ENCODE peak calls at places on chromosomes 2 and 18, in six cellular contexts. One of them, this sample, is unnamed.

GRCh38 chr2:83695530-83695929 is 763.5 kb downstream of the SUCLG1 start:
- DNase-seq in kidney: no peak
- DNase-seq in tibial nerve: no peak
- DNase-seq in breast epithelium: no peak
- DNase-seq in PC-3: no peak
- DNase-seq in ovary: no peak
- DNase-seq in this sample: no peak

GRCh38 chr18:55981712-55982475 is 393.9 kb upstream of the TCF4 start:
- DNase-seq in kidney: no peak
- DNase-seq in tibial nerve: no peak
- DNase-seq in breast epithelium: no peak
- DNase-seq in PC-3: no peak
- DNase-seq in ovary: no peak
- DNase-seq in this sample: no peak

GRCh38 chr2:164014068-164014577 is 278.3 kb upstream of the FIGN start:
- DNase-seq in kidney: no peak
- DNase-seq in tibial nerve: no peak
- DNase-seq in breast epithelium: no peak
- DNase-seq in PC-3: no peak
- DNase-seq in ovary: no peak
- DNase-seq in this sample: no peak

GRCh38 chr2:9214866-9215265 is 8.3 kb downstream of the ASAP2 start:
- DNase-seq in kidney: no peak
- DNase-seq in tibial nerve: no peak
- DNase-seq in breast epithelium: no peak
- DNase-seq in PC-3: no peak
- DNase-seq in ovary: no peak
- DNase-seq in this sample: no peak

GRCh38 chr2:120348134-120349103 is 2.5 kb downstream of the INHBB start:
- DNase-seq in kidney: no peak
- DNase-seq in tibial nerve: no peak
- DNase-seq in breast epithelium: no peak
- DNase-seq in PC-3: peak
- DNase-seq in ovary: no peak
- DNase-seq in this sample: no peak

GRCh38 chr2:226185613-226186211 is 613.9 kb downstream of the IRS1 start:
- DNase-seq in kidney: no peak
- DNase-seq in tibial nerve: no peak
- DNase-seq in breast epithelium: no peak
- DNase-seq in PC-3: peak
- DNase-seq in ovary: no peak
- DNase-seq in this sample: peak

GRCh38 chr2:148530350-148530749 is 114.2 kb upstream of the EPC2 start:
- DNase-seq in kidney: no peak
- DNase-seq in tibial nerve: no peak
- DNase-seq in breast epithelium: no peak
- DNase-seq in PC-3: no peak
- DNase-seq in ovary: no peak
- DNase-seq in this sample: no peak

GRCh38 chr2:72629062-72629461 is 196.8 kb downstream of the EXOC6B start:
- DNase-seq in kidney: no peak
- DNase-seq in tibial nerve: no peak
- DNase-seq in breast epithelium: no peak
- DNase-seq in PC-3: no peak
- DNase-seq in ovary: no peak
- DNase-seq in this sample: no peak

GRCh38 chr2:68456198-68456597 is 10.9 kb downstream of the FBXO48 start:
- DNase-seq in kidney: no peak
- DNase-seq in tibial nerve: no peak
- DNase-seq in breast epithelium: no peak
- DNase-seq in PC-3: no peak
- DNase-seq in ovary: no peak
- DNase-seq in this sample: no peak

GRCh38 chr2:213034578-213034977 is 116.8 kb downstream of the IKZF2 start:
- DNase-seq in kidney: no peak
- DNase-seq in tibial nerve: no peak
- DNase-seq in breast epithelium: no peak
- DNase-seq in PC-3: no peak
- DNase-seq in ovary: no peak
- DNase-seq in this sample: no peak

GRCh38 chr2:7913956-7914355 is 767.9 kb upstream of the ID2 start:
- DNase-seq in kidney: no peak
- DNase-seq in tibial nerve: no peak
- DNase-seq in breast epithelium: no peak
- DNase-seq in PC-3: no peak
- DNase-seq in ovary: no peak
- DNase-seq in this sample: no peak

GRCh38 chr18:71529708-71530303 is 1014.3 kb downstream of the CBLN2 start:
- DNase-seq in kidney: no peak
- DNase-seq in tibial nerve: no peak
- DNase-seq in breast epithelium: no peak
- DNase-seq in PC-3: peak
- DNase-seq in ovary: no peak
- DNase-seq in this sample: no peak

GRCh38 chr2:172465417-172466334 is 38.3 kb downstream of the ITGA6 start:
- DNase-seq in kidney: no peak
- DNase-seq in tibial nerve: peak
- DNase-seq in breast epithelium: peak
- DNase-seq in PC-3: peak
- DNase-seq in ovary: peak
- DNase-seq in this sample: peak

GRCh38 chr18:79523221-79523737 is 127.5 kb downstream of the NFATC1 start:
- DNase-seq in kidney: peak
- DNase-seq in tibial nerve: no peak
- DNase-seq in breast epithelium: no peak
- DNase-seq in PC-3: no peak
- DNase-seq in ovary: no peak
- DNase-seq in this sample: no peak

GRCh38 chr2:75565523-75566449 is 5.0 kb upstream of the EVA1A start:
- DNase-seq in kidney: no peak
- DNase-seq in tibial nerve: no peak
- DNase-seq in breast epithelium: no peak
- DNase-seq in PC-3: no peak
- DNase-seq in ovary: no peak
- DNase-seq in this sample: no peak

GRCh38 chr2:26640331-26640745 is 828 bp downstream of the CIB4 start:
- DNase-seq in kidney: peak
- DNase-seq in tibial nerve: no peak
- DNase-seq in breast epithelium: no peak
- DNase-seq in PC-3: peak
- DNase-seq in ovary: no peak
- DNase-seq in this sample: peak

GRCh38 chr18:71673954-71674353 is 870.2 kb downstream of the CBLN2 start:
- DNase-seq in kidney: no peak
- DNase-seq in tibial nerve: no peak
- DNase-seq in breast epithelium: no peak
- DNase-seq in PC-3: no peak
- DNase-seq in ovary: no peak
- DNase-seq in this sample: no peak

GRCh38 chr18:45576906-45577305 is 38.4 kb upstream of the SLC14A2 start:
- DNase-seq in kidney: no peak
- DNase-seq in tibial nerve: no peak
- DNase-seq in breast epithelium: no peak
- DNase-seq in PC-3: no peak
- DNase-seq in ovary: no peak
- DNase-seq in this sample: no peak

GRCh38 chr2:64963719-64964118 is 25.5 kb upstream of the SLC1A4 start:
- DNase-seq in kidney: no peak
- DNase-seq in tibial nerve: no peak
- DNase-seq in breast epithelium: no peak
- DNase-seq in PC-3: no peak
- DNase-seq in ovary: no peak
- DNase-seq in this sample: no peak

GRCh38 chr2:211157211-211157610 is 600.8 kb downstream of the CPS1 start:
- DNase-seq in kidney: no peak
- DNase-seq in tibial nerve: no peak
- DNase-seq in breast epithelium: no peak
- DNase-seq in PC-3: peak
- DNase-seq in ovary: no peak
- DNase-seq in this sample: no peak

GRCh38 chr18:56545539-56545938 is 92.9 kb downstream of the TXNL1 start:
- DNase-seq in kidney: no peak
- DNase-seq in tibial nerve: no peak
- DNase-seq in breast epithelium: no peak
- DNase-seq in PC-3: no peak
- DNase-seq in ovary: no peak
- DNase-seq in this sample: no peak

GRCh38 chr2:229601936-229602335 is 112.4 kb downstream of the DNER start:
- DNase-seq in kidney: no peak
- DNase-seq in tibial nerve: no peak
- DNase-seq in breast epithelium: no peak
- DNase-seq in PC-3: peak
- DNase-seq in ovary: no peak
- DNase-seq in this sample: no peak

GRCh38 chr2:15968280-15969178 is 28.2 kb downstream of the MYCN start:
- DNase-seq in kidney: no peak
- DNase-seq in tibial nerve: no peak
- DNase-seq in breast epithelium: no peak
- DNase-seq in PC-3: no peak
- DNase-seq in ovary: no peak
- DNase-seq in this sample: no peak

GRCh38 chr2:113236367-113237159 is 42.2 kb downstream of the PAX8 start:
- DNase-seq in kidney: peak
- DNase-seq in tibial nerve: no peak
- DNase-seq in breast epithelium: no peak
- DNase-seq in PC-3: no peak
- DNase-seq in ovary: peak
- DNase-seq in this sample: no peak

GRCh38 chr2:136235451-136236418 is 117.8 kb upstream of the CXCR4 start:
- DNase-seq in kidney: no peak
- DNase-seq in tibial nerve: no peak
- DNase-seq in breast epithelium: peak
- DNase-seq in PC-3: peak
- DNase-seq in ovary: no peak
- DNase-seq in this sample: peak

GRCh38 chr2:46306320-46306719 is 9.1 kb downstream of the EPAS1 start:
- DNase-seq in kidney: no peak
- DNase-seq in tibial nerve: no peak
- DNase-seq in breast epithelium: no peak
- DNase-seq in PC-3: peak
- DNase-seq in ovary: no peak
- DNase-seq in this sample: peak

GRCh38 chr2:235689427-235689853 is 195.6 kb downstream of the AGAP1 start:
- DNase-seq in kidney: no peak
- DNase-seq in tibial nerve: no peak
- DNase-seq in breast epithelium: no peak
- DNase-seq in PC-3: no peak
- DNase-seq in ovary: no peak
- DNase-seq in this sample: no peak

GRCh38 chr2:96625571-96626552 is 12.2 kb downstream of the KANSL3 start:
- DNase-seq in kidney: no peak
- DNase-seq in tibial nerve: no peak
- DNase-seq in breast epithelium: no peak
- DNase-seq in PC-3: no peak
- DNase-seq in ovary: no peak
- DNase-seq in this sample: peak

GRCh38 chr18:49168970-49169619 is 218.3 kb upstream of the SMAD7 start:
- DNase-seq in kidney: no peak
- DNase-seq in tibial nerve: no peak
- DNase-seq in breast epithelium: no peak
- DNase-seq in PC-3: no peak
- DNase-seq in ovary: no peak
- DNase-seq in this sample: no peak
- TF ChIP-seq CTCF in kidney: peak
- TF ChIP-seq CTCF in tibial nerve: no peak
- TF ChIP-seq CTCF in breast epithelium: no peak
- TF ChIP-seq CTCF in PC-3: no peak
- TF ChIP-seq CTCF in ovary: no peak
- TF ChIP-seq CTCF in this sample: no peak

GRCh38 chr2:71071681-71072398 is 3.4 kb downstream of the NAGK start:
- DNase-seq in kidney: no peak
- DNase-seq in tibial nerve: no peak
- DNase-seq in breast epithelium: no peak
- DNase-seq in PC-3: peak
- DNase-seq in ovary: no peak
- DNase-seq in this sample: no peak

GRCh38 chr2:71074893-71075292 is 6.4 kb downstream of the NAGK start:
- DNase-seq in kidney: no peak
- DNase-seq in tibial nerve: no peak
- DNase-seq in breast epithelium: no peak
- DNase-seq in PC-3: no peak
- DNase-seq in ovary: no peak
- DNase-seq in this sample: no peak

GRCh38 chr2:71070294-71071025 is 2.0 kb downstream of the NAGK start:
- DNase-seq in kidney: no peak
- DNase-seq in tibial nerve: no peak
- DNase-seq in breast epithelium: no peak
- DNase-seq in PC-3: peak
- DNase-seq in ovary: no peak
- DNase-seq in this sample: no peak

GRCh38 chr2:71072492-71072891 is 4.0 kb downstream of the NAGK start:
- DNase-seq in kidney: no peak
- DNase-seq in tibial nerve: no peak
- DNase-seq in breast epithelium: no peak
- DNase-seq in PC-3: no peak
- DNase-seq in ovary: no peak
- DNase-seq in this sample: no peak

DNA sequence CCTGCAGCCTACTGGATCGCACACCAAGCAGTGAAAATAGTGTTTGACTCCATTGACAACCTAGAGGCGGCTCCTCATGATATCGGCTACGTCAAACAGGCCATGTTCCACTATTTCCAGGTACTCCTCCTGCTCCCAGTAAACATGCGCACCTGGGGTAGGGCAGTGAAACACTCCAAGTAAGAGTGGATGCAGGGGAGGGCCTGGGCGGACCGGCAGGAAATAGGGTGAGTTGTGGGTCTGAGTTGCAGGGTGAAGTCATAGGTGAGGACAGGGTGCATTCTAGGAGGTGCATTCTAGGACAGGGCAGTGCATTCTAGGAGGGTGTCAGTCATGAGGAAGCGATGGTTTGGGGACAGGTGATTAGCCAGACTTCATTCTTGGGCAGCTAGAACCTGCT is 5.0 kb downstream of the NAGK start:
- DNase-seq in kidney: no peak
- DNase-seq in tibial nerve: no peak
- DNase-seq in breast epithelium: no peak
- DNase-seq in PC-3: no peak
- DNase-seq in ovary: no peak
- DNase-seq in this sample: no peak
- H3K27ac ChIP-seq in kidney: no peak
- H3K27ac ChIP-seq in tibial nerve: no peak
- H3K27ac ChIP-seq in breast epithelium: no peak
- H3K27ac ChIP-seq in PC-3: no peak
- H3K27ac ChIP-seq in ovary: no peak
- H3K27ac ChIP-seq in this sample: no peak

GRCh38 chr2:234669611-234670010 is 172.7 kb upstream of the ARL4C start:
- DNase-seq in kidney: no peak
- DNase-seq in tibial nerve: no peak
- DNase-seq in breast epithelium: no peak
- DNase-seq in PC-3: no peak
- DNase-seq in ovary: no peak
- DNase-seq in this sample: no peak
- TF ChIP-seq CTCF in kidney: peak
- TF ChIP-seq CTCF in tibial nerve: no peak
- TF ChIP-seq CTCF in breast epithelium: no peak
- TF ChIP-seq CTCF in PC-3: peak
- TF ChIP-seq CTCF in ovary: no peak
- TF ChIP-seq CTCF in this sample: no peak

DNA sequence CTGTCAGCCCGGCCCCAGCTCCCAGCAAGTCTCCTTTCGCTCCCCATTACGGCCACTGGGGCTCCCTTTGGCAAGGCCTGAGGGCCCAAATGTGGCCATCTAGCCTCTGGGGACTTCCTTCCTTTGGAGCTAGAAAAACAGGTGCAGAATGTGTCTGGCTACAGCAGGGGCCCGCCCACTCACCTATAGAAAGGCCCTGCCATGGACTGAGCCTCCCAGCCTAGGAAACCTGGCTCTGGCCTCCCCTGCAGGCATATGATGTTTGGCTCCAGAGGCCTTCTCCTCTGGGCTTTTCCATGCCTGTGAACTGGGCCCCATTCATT is 55.3 kb upstream of the ALPP start:
- DNase-seq in kidney: no peak
- DNase-seq in tibial nerve: no peak
- DNase-seq in breast epithelium: no peak
- DNase-seq in PC-3: no peak
- DNase-seq in ovary: no peak
- DNase-seq in this sample: no peak
- H3K27ac ChIP-seq in kidney: no peak
- H3K27ac ChIP-seq in tibial nerve: no peak
- H3K27ac ChIP-seq in breast epithelium: peak
- H3K27ac ChIP-seq in PC-3: no peak
- H3K27ac ChIP-seq in ovary: no peak
- H3K27ac ChIP-seq in this sample: peak